ENCODE peak calls at places on chromosomes 16 and 17, in ten cellular contexts. H is lower lobe of right lung; C is GM06990; Q is dorsolateral prefrontal cortex; Y is CD4-positive, alpha-beta T cell; B is HFFc6; J is D721Med; E is fibroblast of the aortic adventitia; R is progenitor cell of endocrine pancreas; W is choroid plexus epithelial cell. T is an unnamed sample.

GRCh38 chr17:30229012-30229411 is 6.5 kb downstream of the SLC6A4 start:
- DNase-seq in B (no peak), Y (no peak), W (no peak), Q (no peak), E (peak; percentile 26), C (no peak), R (no peak), H (no peak), J (no peak), T (no peak)

GRCh38 chr16:86085795-86086194 is 186.8 kb downstream of the IRF8 start:
- DNase-seq in B (no peak), W (no peak), C (no peak), Q (peak; percentile 25), E (no peak), H (no peak), Y (no peak), J (no peak), R (no peak), T (no peak)

GRCh38 chr17:65359016-65359415 is 202.4 kb downstream of the AXIN2 start:
- DNase-seq in R (no peak), B (peak; percentile 79), Q (no peak), C (no peak), J (no peak), E (peak; percentile 63), W (peak; percentile 74), Y (no peak), H (no peak), T (peak; percentile 87)

GRCh38 chr17:35171834-35172233 is 22.4 kb downstream of the SLC35G3 start:
- DNase-seq in J (no peak), W (peak; percentile 28), Q (no peak), C (no peak), R (no peak), Y (no peak), E (peak; percentile 41), H (no peak), B (no peak), T (no peak)

GRCh38 chr17:64599827-64600226 is 62.3 kb downstream of the SMURF2 start:
- DNase-seq in C (no peak), R (no peak), Y (no peak), H (no peak), W (no peak), J (no peak), E (no peak), Q (no peak), B (no peak), T (no peak)

GRCh38 chr16:81973737-81974136 is 37.5 kb downstream of the SDR42E1 start:
- DNase-seq in E (no peak), J (no peak), Y (no peak), B (no peak), C (no peak), W (no peak), H (no peak), Q (no peak), R (no peak), T (no peak)

GRCh38 chr16:30185141-30185682 is 1.8 kb downstream of the CORO1A start:
- DNase-seq in E (no peak), W (no peak), R (no peak), H (peak; percentile 47), Y (no peak), B (no peak), C (no peak), J (no peak), Q (no peak), T (no peak)

GRCh38 chr17:21239680-21240374 is 13.4 kb downstream of the NATD1 start:
- DNase-seq in H (no peak), E (peak; percentile 47), Y (no peak), C (no peak), J (peak; percentile 59), R (no peak), W (peak; percentile 57), Q (no peak), B (peak; percentile 23), T (peak; percentile 41)

GRCh38 chr17:47267354-47267828 is 13.8 kb downstream of the ITGB3 start:
- DNase-seq in W (peak; percentile 91), B (peak; percentile 90), E (peak; percentile 72), J (no peak), Y (no peak), Q (no peak), C (no peak), H (no peak), R (no peak), T (peak; percentile 41)

GRCh38 chr17:10285896-10286295 is 86.9 kb downstream of the MYH13 start:
- DNase-seq in Q (no peak), J (no peak), Y (no peak), R (no peak), H (no peak), B (no peak), E (no peak), C (no peak), W (no peak), T (no peak)

GRCh38 chr16:57648590-57649442 is 19.3 kb upstream of the ADGRG3 start:
- DNase-seq in Y (peak; percentile 81), B (peak; percentile 60), C (peak; percentile 78), Q (peak; percentile 87), H (peak; percentile 86), E (peak; percentile 78), J (peak; percentile 81), W (peak; percentile 88), R (peak; percentile 76), T (peak; percentile 85)

GRCh38 chr17:7711356-7711755 is 6.2 kb upstream of the DNAH2 start:
- DNase-seq in Y (no peak), H (no peak), W (no peak), E (no peak), C (no peak), J (no peak), Q (no peak), B (no peak), R (no peak), T (no peak)

DNA sequence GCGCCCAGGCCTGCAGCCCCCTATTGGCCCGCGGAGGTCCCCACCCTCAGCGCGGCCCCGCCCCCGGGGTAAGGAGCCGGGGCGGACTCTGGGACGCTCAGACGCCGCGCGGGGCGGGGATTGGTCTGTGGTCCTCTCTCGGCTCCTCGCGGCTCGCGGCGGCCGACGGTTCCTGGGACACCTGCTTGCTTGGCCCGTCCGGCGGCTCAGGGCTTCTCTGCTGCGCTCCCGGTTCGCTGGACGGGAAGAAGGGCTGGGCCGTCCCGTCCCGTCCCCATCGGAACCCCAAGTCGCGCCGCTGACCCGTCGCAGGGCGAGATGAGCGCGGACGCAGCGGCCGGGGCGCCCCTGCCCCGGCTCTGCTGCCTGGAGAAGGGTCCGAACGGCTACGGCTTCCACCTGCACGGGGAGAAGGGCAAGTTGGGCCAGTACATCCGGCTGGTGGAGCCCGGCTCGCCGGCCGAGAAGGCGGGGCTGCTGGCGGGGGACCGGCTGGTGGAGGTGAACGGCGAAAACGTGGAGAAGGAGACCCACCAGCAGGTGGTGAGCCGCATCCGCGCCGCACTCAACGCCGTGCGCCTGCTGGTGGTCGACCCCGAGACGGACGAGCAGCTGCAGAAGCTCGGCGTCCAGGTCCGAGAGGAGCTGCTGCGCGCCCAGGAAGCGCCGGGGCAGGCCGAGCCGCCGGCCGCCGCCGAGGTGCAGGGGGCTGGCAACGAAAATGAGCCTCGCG is at the start of gene NHERF1:
- DNase-seq in W (peak; percentile 92), J (peak; percentile 95), R (peak; percentile 94), B (peak; percentile 83), H (peak; percentile 96), Y (peak; percentile 86), E (peak; percentile 84), C (peak; percentile 97), Q (peak; percentile 97), T (peak; percentile 94)
- TF ChIP-seq CTCF in W (peak; percentile 12), J (no peak), R (peak; percentile 48), B (peak; percentile 17), H (no peak), Y (no peak), E (peak; percentile 14), C (peak; percentile 15), Q (no peak), T (no peak)

GRCh38 chr17:80984749-80985148 is 6.9 kb upstream of the CHMP6 start:
- DNase-seq in J (no peak), E (peak; percentile 93), H (no peak), C (no peak), Y (no peak), R (no peak), Q (no peak), B (peak; percentile 89), W (peak; percentile 84), T (peak; percentile 46)
- TF ChIP-seq CTCF in J (no peak), E (peak; percentile 48), H (no peak), C (no peak), Y (no peak), R (no peak), Q (no peak), B (peak; percentile 56), W (peak; percentile 45), T (no peak)

GRCh38 chr17:34163681-34164080 is 91.4 kb upstream of the CCL2 start:
- DNase-seq in E (peak; percentile 6), Y (no peak), B (peak; percentile 9), R (no peak), W (no peak), C (no peak), H (no peak), J (no peak), Q (no peak), T (no peak)
- TF ChIP-seq CTCF in E (peak; percentile 31), Y (no peak), B (peak; percentile 46), R (peak; percentile 57), W (peak; percentile 35), C (peak; percentile 38), H (peak; percentile 32), J (peak; percentile 51), Q (peak; percentile 68), T (no peak)

DNA sequence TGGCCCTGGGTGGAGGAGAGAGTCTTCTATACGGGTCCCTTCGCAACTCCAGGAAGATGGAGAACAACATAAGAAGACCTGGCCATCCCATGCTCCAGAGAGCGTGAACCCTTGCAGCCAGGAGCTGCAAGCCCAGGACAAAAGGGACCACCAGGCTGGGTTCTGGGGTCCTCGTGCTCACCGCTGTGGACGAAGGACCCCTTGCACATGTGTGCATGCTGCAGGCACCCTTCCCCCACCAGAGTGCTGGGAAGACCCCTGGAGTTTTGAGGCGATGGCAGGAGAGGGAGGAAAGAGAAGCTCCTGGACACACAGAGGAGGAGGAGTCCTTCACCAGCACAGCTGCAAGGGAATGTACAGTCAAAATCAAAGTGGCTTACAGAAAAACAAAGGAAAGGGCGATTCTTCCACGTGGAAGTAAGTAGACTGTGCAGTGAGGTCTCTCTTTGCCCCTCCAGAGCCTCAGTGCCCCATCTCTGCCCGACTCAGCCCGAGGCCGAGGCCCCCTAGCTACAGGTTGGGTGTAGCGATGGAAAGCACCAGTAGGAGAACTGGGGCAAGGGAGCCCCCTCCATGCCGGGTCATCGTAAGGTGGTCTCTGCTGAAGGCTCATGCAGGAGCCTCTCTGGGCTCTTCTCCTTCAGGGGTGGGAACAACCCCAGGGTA is 51.3 kb downstream of the PIMREG start:
- DNase-seq in B (no peak), C (no peak), R (no peak), Y (no peak), J (no peak), H (peak; percentile 26), W (no peak), E (no peak), Q (peak; percentile 38), T (no peak)
- TF ChIP-seq CTCF in B (peak; percentile 27), C (no peak), R (peak; percentile 25), Y (no peak), J (no peak), H (peak; percentile 7), W (peak; percentile 39), E (no peak), Q (no peak), T (no peak)

GRCh38 chr17:45783593-45784292 is 377 bp upstream of the CRHR1 start:
- DNase-seq in R (peak; percentile 22), H (no peak), W (no peak), E (no peak), B (no peak), C (no peak), Y (no peak), J (no peak), Q (peak; percentile 56), T (no peak)
- TF ChIP-seq CTCF in R (no peak), H (no peak), W (no peak), E (no peak), B (no peak), C (no peak), Y (no peak), J (no peak), Q (no peak), T (no peak)

T was measured in MCF 10A.